ENCODE peak calls at places on chromosomes 4 and X, in four cellular contexts. N, T, O and V are unnamed samples.

GRCh38 chrX:64642482-64642881 is 247.2 kb upstream of the MTMR8 start:
- DNase-seq in N (no peak), O (peak; percentile 7), T (no peak), V (no peak)

GRCh38 chr4:2830632-2831610 is 12.7 kb upstream of the ADD1 start:
- DNase-seq in T (no peak), O (no peak), N (no peak), V (peak; percentile 62)

GRCh38 chrX:131614241-131614640 is 70.4 kb downstream of the OR13H1 start:
- DNase-seq in T (no peak), O (no peak), N (no peak), V (no peak)

GRCh38 chr4:22237155-22237751 is 278.6 kb downstream of the ADGRA3 start:
- DNase-seq in O (peak; percentile 52), T (no peak), N (no peak), V (no peak)

GRCh38 chr4:86778169-86778568 is 71.0 kb downstream of the SLC10A6 start:
- DNase-seq in O (no peak), N (no peak), T (no peak), V (no peak)

GRCh38 chr4:177574446-177574845 is 132.2 kb upstream of the AGA start:
- DNase-seq in T (no peak), N (no peak), O (no peak), V (no peak)

GRCh38 chr4:25347971-25348370 is 29.1 kb upstream of the ANAPC4 start:
- DNase-seq in O (no peak), N (no peak), T (no peak), V (no peak)

GRCh38 chrX:56813318-56813837 is 84.3 kb downstream of the NBDY start:
- DNase-seq in N (no peak), T (no peak), O (peak; percentile 64), V (peak; percentile 74)

GRCh38 chr4:182530451-182530850 is 287.2 kb downstream of the TENM3 start:
- DNase-seq in N (no peak), T (no peak), O (no peak), V (no peak)

GRCh38 chrX:153628129-153628528 is 18.9 kb upstream of the DUSP9 start:
- DNase-seq in O (no peak), N (no peak), T (no peak), V (no peak)

GRCh38 chr4:74283614-74284013 is 24.7 kb upstream of the EPGN start:
- DNase-seq in T (no peak), N (no peak), O (no peak), V (no peak)

GRCh38 chr4:54228064-54228527 is 997 bp upstream of the PDGFRA start:
- DNase-seq in T (no peak), N (peak; percentile 52), O (no peak), V (peak; percentile 83)

GRCh38 chr4:81550005-81550896 is 78.5 kb upstream of the RASGEF1B start:
- DNase-seq in N (no peak), T (no peak), O (no peak), V (no peak)

GRCh38 chr4:75494563-75494962 is 19.6 kb downstream of the RCHY1 start:
- DNase-seq in O (no peak), T (no peak), N (no peak), V (no peak)

GRCh38 chrX:151458824-151459223 is 61.8 kb downstream of the VMA21 start:
- DNase-seq in T (no peak), O (no peak), N (no peak), V (no peak)

GRCh38 chrX:123626962-123627361 is 105.9 kb downstream of the THOC2 start:
- DNase-seq in T (no peak), N (no peak), O (no peak), V (no peak)

GRCh38 chr4:106502106-106502699 is 133.6 kb upstream of the GIMD1 start:
- DNase-seq in N (peak; percentile 27), T (peak; percentile 0), O (peak; percentile 31), V (no peak)

GRCh38 chrX:40008841-40009461 is 88.8 kb downstream of the BCOR start:
- DNase-seq in T (no peak), N (no peak), O (peak; percentile 14), V (peak; percentile 73)

GRCh38 chr4:15961778-15962510 is 1.0 kb downstream of the FGFBP2 start:
- DNase-seq in N (no peak), O (peak; percentile 46), T (no peak), V (no peak)

GRCh38 chr4:110748071-110748470 is 125.2 kb upstream of the PITX2 start:
- DNase-seq in T (no peak), O (no peak), N (no peak), V (no peak)

GRCh38 chr4:48483777-48484493 is 792 bp downstream of the SLC10A4 start:
- DNase-seq in N (no peak), T (no peak), O (no peak), V (no peak)

GRCh38 chr4:167897116-167897515 is 195.2 kb upstream of the ANXA10 start:
- DNase-seq in O (no peak), N (no peak), T (peak; percentile 1), V (no peak)

GRCh38 chr4:124934921-124935320 is 222.4 kb upstream of the ANKRD50 start:
- DNase-seq in T (no peak), N (no peak), O (no peak), V (no peak)

GRCh38 chr4:9964884-9965283 is 56.4 kb downstream of the SLC2A9 start:
- DNase-seq in N (no peak), T (peak; percentile 55), O (no peak), V (no peak)

GRCh38 chrX:46865281-46865680 is 28.4 kb downstream of the RP2 start:
- DNase-seq in N (no peak), O (no peak), T (no peak), V (no peak)

GRCh38 chr4:80989921-80990544 is 40.5 kb upstream of the BMP3 start:
- DNase-seq in O (peak; percentile 39), T (peak; percentile 18), N (no peak), V (no peak)